ENCODE peak calls at places on chromosomes 7 and 10, in four cellular contexts. X, O, I and N are unnamed samples. For H3K27me3, the result is how much of the 10 kb centered on the place peaks cover.

GRCh38 chr10:84826704-84827103 is 498.3 kb downstream of the CCSER2 start:
- DNase-seq in X (no peak), I (no peak), O (no peak), N (no peak)

GRCh38 chr7:49767719-49768118 is 5.7 kb upstream of the VWC2 start:
- DNase-seq in I (no peak), X (no peak), O (no peak), N (no peak)

GRCh38 chr10:99598781-99599481 is 21.3 kb downstream of the SLC25A28 start:
- DNase-seq in O (no peak), X (no peak), I (no peak), N (no peak)

GRCh38 chr7:2777898-2778535 is 66.1 kb downstream of the GNA12 start:
- DNase-seq in I (no peak), O (no peak), X (no peak), N (no peak)

GRCh38 chr10:71696635-71697326 is 22.8 kb downstream of the C10orf105 start:
- DNase-seq in X (peak), I (peak), O (no peak), N (no peak)

GRCh38 chr10:90424730-90425129 is 433.1 kb downstream of the HTR7 start:
- DNase-seq in I (no peak), X (no peak), O (no peak), N (no peak)

GRCh38 chr10:42941245-42941644 is 135.6 kb upstream of the RET start:
- DNase-seq in O (peak), I (no peak), X (no peak), N (no peak)

GRCh38 chr10:126497672-126498071 is 109.4 kb upstream of the ADAM12 start:
- DNase-seq in X (no peak), O (no peak), I (no peak), N (no peak)

GRCh38 chr7:84139986-84140729 is 54.4 kb downstream of the SEMA3A start:
- DNase-seq in O (no peak), X (no peak), I (no peak), N (no peak)

GRCh38 chr10:27720529-27720928 is 25.1 kb downstream of the MKX start:
- DNase-seq in X (no peak), O (no peak), I (no peak), N (no peak)

GRCh38 chr10:95183132-95183450 is 10.9 kb upstream of the ACSM6 start:
- DNase-seq in I (no peak), O (no peak), X (no peak), N (no peak)

GRCh38 chr7:22589641-22590141 is 89.7 kb upstream of the STEAP1B start:
- DNase-seq in X (peak), I (peak), O (no peak), N (peak)

GRCh38 chr7:14900051-14900450 is 2.5 kb downstream of the DGKB start:
- DNase-seq in O (no peak), I (no peak), X (no peak), N (no peak)

GRCh38 chr10:125769175-125769574 is 6.4 kb downstream of the MMP21 start:
- DNase-seq in I (no peak), X (no peak), O (no peak), N (no peak)

GRCh38 chr10:85594239-85594638 is 772.4 kb downstream of the GRID1 start:
- DNase-seq in X (no peak), I (no peak), O (no peak), N (no peak)

GRCh38 chr7:133230591-133231194 is 22.2 kb upstream of the EXOC4 start:
- DNase-seq in O (no peak), X (no peak), I (no peak), N (peak)

GRCh38 chr10:30176182-30176581 is 116.8 kb upstream of the JCAD start:
- DNase-seq in O (no peak), I (no peak), X (no peak), N (no peak)

GRCh38 chr10:69317175-69318086 is 39.1 kb downstream of the HK1 start:
- DNase-seq in X (no peak), O (no peak), I (no peak), N (no peak)

GRCh38 chr10:102231357-102232318 is 5.5 kb downstream of the ELOVL3 start:
- DNase-seq in O (no peak), X (peak), I (peak), N (no peak)

GRCh38 chr10:17756557-17757208 is 4.7 kb downstream of the TMEM236 start:
- DNase-seq in X (no peak), I (no peak), O (no peak), N (no peak)

GRCh38 chr10:1035201-1035600 is 9.5 kb upstream of the IDI2 start:
- DNase-seq in O (no peak), I (no peak), X (no peak), N (peak)

GRCh38 chr7:41045556-41046123 is 657.2 kb downstream of the INHBA start:
- DNase-seq in I (peak), X (no peak), O (no peak), N (no peak)

GRCh38 chr10:131050162-131050766 is 261.3 kb downstream of the TCERG1L start:
- DNase-seq in X (no peak), I (no peak), O (no peak), N (no peak)

GRCh38 chr7:134854816-134855215 is 75.4 kb downstream of the CALD1 start:
- DNase-seq in O (no peak), I (no peak), X (no peak), N (no peak)

GRCh38 chr7:73391396-73391795 is 42.2 kb upstream of the FZD9 start:
- DNase-seq in X (no peak), I (no peak), O (no peak), N (no peak)

GRCh38 chr10:128254486-128254885 is 128.3 kb upstream of the MKI67 start:
- DNase-seq in I (no peak), O (no peak), X (no peak), N (no peak)

GRCh38 chr10:88849224-88849623 is 2.4 kb downstream of the ANKRD22 start:
- DNase-seq in X (no peak), O (no peak), I (no peak), N (no peak)

GRCh38 chr10:61472090-61472674 is 19.0 kb upstream of the TMEM26 start:
- DNase-seq in I (no peak), O (no peak), X (no peak), N (no peak)

GRCh38 chr7:77434570-77434969 is 18.4 kb upstream of the GSAP start:
- DNase-seq in X (no peak), O (no peak), I (no peak), N (no peak)

GRCh38 chr7:25118048-25118753 is 6.9 kb downstream of the CYCS start:
- DNase-seq in O (no peak), I (no peak), X (no peak), N (no peak)

GRCh38 chr7:21869785-21870402 is 75.8 kb downstream of the CDCA7L start:
- DNase-seq in O (no peak), I (no peak), X (no peak), N (no peak)

GRCh38 chr10:48470115-48470892 is 134.6 kb downstream of the ARHGAP22 start:
- DNase-seq in I (no peak), X (no peak), O (peak), N (peak)

GRCh38 chr10:48472670-48473069 is 132.2 kb downstream of the ARHGAP22 start:
- DNase-seq in I (no peak), O (no peak), X (no peak), N (no peak)

GRCh38 chr10:48468866-48469511 is 135.9 kb downstream of the ARHGAP22 start:
- DNase-seq in O (peak), I (no peak), X (no peak), N (peak)

GRCh38 chr10:48469516-48470020 is 135.3 kb downstream of the ARHGAP22 start:
- DNase-seq in X (no peak), I (no peak), O (peak), N (no peak)

GRCh38 chr10:48470893-48471805 is 133.7 kb downstream of the ARHGAP22 start:
- DNase-seq in X (no peak), O (peak), I (no peak), N (no peak)
- TF ChIP-seq CTCF in X (no peak), O (no peak), I (no peak), N (no peak)

DNA sequence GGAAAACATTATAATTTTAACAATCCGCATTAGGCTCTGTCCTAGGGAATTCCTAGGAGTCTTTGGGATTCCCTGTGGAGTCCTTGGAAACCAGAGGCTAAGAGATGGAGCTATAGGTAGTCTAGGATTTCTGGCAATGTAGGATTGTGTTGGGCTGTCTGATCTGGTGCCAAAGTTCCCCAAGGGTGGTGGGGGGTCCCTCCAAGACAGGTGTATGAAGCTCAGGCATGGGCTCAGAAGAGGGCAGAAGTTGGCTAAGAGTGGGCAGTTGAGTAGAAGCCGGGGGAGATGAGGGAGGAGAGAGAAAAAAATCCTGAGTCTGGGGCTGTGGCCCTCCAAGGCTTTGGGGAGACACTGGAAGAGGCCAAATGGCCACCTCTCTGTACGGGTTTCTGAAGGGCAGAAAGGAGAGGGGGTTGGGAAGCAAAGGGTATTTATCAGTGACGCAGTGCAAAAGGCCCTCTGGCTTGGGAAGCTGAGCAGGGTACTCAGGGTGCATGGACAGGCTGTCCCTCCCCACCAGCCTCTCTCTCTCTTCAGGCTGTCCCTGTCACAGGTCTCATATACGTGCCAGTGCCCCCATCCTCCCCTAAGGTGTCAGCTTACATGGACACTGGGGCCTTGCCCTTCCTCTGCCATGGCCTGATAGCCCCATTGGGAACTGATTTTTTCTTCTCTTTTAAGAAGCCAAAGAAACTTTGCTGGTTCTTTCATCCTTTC is 923 bp downstream of the HOXA6 start:
- DNase-seq in O (no peak), X (no peak), I (no peak), N (no peak)
- H3K27me3 ChIP-seq in O (under half), X (half or more), I (half or more), N (half or more)

GRCh38 chr7:106126170-106126938 is 14.2 kb upstream of the SYPL1 start:
- DNase-seq in X (no peak), O (no peak), I (no peak), N (no peak)
- H3K4me3 ChIP-seq in X (no peak), O (no peak), I (no peak), N (no peak)

GRCh38 chr10:92696606-92697383 is 7.0 kb downstream of the HHEX start:
- DNase-seq in X (no peak), I (no peak), O (no peak), N (no peak)
- TF ChIP-seq CTCF in X (no peak), I (no peak), O (no peak), N (no peak)

GRCh38 chr10:117550042-117550441 is 7.5 kb downstream of the EMX2 start:
- DNase-seq in X (no peak), I (no peak), O (no peak), N (no peak)
- H3K27me3 ChIP-seq in X (half or more), I (half or more), O (half or more), N (half or more)

DNA sequence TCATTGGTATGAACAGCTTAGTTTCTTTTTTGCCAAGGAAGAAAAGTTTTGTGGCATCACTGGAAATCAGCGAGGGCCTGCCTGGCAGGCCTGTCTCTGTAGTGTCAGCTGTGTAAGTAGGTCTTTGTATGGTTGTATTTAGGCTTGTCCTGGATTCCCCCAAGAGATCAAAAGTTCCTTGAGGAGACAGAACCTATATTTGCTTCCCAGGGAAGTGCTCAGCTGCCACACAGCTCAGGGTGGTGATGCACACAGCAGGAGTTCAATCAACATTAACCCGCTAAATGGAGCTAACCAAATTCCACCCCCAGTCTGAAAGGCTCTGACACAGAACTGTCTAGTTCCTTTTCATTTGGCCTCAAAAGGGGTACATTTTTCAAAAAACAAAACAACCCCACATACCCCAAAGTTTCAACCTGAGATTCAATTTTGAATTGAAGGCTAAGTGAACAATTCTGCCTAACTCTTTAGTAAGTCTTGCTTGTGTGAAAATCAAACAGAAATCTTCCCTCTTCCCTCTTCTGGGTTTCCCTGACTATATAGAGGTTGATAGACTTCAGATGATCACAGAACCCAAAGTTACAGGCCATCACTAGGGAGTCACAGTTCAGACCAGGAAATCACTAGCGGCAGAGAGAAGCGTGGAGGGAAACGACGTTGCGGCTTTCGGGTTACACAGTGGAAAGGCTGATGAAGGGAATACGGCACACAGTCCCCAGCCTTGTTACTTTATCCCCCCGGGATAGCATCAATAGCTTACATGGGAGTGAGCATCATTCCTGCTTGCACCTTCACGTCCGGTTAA is 124.5 kb downstream of the CLEC2L start:
- DNase-seq in X (no peak), I (no peak), O (no peak), N (no peak)
- H3K4me3 ChIP-seq in X (peak), I (peak), O (no peak), N (no peak)